ENCODE peak calls at places on chromosome 9, in nine cellular contexts. U is epithelial cell of esophagus, H is brain microvascular endothelial cell, N is B cell, Z is fibroblast of mammary gland, M is heart right ventricle, E is lower lobe of right lung, T is BE2C, R is RWPE2. C is an unnamed sample.

GRCh38 chr9:121277026-121277425 is 9.1 kb downstream of the GSN start:
- DNase-seq in U (no peak), H (no peak), N (no peak), Z (no peak), M (no peak), E (no peak), T (no peak), R (no peak), C (no peak)

GRCh38 chr9:34087370-34087769 is 38.7 kb upstream of the UBAP2 start:
- DNase-seq in U (no peak), H (no peak), N (no peak), Z (no peak), M (no peak), E (no peak), T (no peak), R (no peak), C (no peak)

GRCh38 chr9:37621299-37621934 is 29.0 kb upstream of the TOMM5 start:
- DNase-seq in U (no peak), H (no peak), N (no peak), Z (no peak), M (no peak), E (no peak), T (peak), R (no peak), C (no peak)

GRCh38 chr9:84808416-84808815 is 138.9 kb downstream of the NTRK2 start:
- DNase-seq in U (peak), H (no peak), N (no peak), Z (no peak), M (no peak), E (no peak), T (no peak), R (no peak), C (no peak)

GRCh38 chr9:124934290-124934689 is 6.6 kb downstream of the GOLGA1 start:
- DNase-seq in U (no peak), H (peak), N (peak), Z (peak), M (no peak), E (no peak), T (no peak), R (no peak), C (no peak)

GRCh38 chr9:124504530-124505005 is 2.6 kb downstream of the NR5A1 start:
- DNase-seq in U (no peak), H (no peak), N (no peak), Z (no peak), M (no peak), E (peak), T (no peak), R (no peak), C (no peak)

GRCh38 chr9:99105152-99106043 is 485 bp downstream of the TGFBR1 start:
- DNase-seq in U (peak), H (peak), N (peak), Z (peak), M (peak), E (peak), T (peak), R (peak), C (peak)

GRCh38 chr9:3342159-3342777 is 183.5 kb downstream of the RFX3 start:
- DNase-seq in U (peak), H (peak), N (no peak), Z (peak), M (no peak), E (no peak), T (no peak), R (no peak), C (no peak)

GRCh38 chr9:3848445-3849114 is 322.8 kb upstream of the RFX3 start:
- DNase-seq in U (peak), H (no peak), N (no peak), Z (peak), M (no peak), E (no peak), T (peak), R (no peak), C (no peak)

GRCh38 chr9:120294003-120294402 is 286.0 kb downstream of the CDK5RAP2 start:
- DNase-seq in U (no peak), H (no peak), N (no peak), Z (no peak), M (no peak), E (no peak), T (no peak), R (no peak), C (no peak)

GRCh38 chr9:108526518-108526917 is 329.3 kb downstream of the ACTL7B start:
- DNase-seq in U (no peak), H (no peak), N (no peak), Z (no peak), M (no peak), E (no peak), T (no peak), R (no peak), C (no peak)

GRCh38 chr9:16192403-16193017 is 639.7 kb downstream of the CCDC171 start:
- DNase-seq in U (no peak), H (peak), N (no peak), Z (peak), M (no peak), E (no peak), T (peak), R (no peak), C (no peak)

GRCh38 chr9:76510041-76510440 is 51.1 kb downstream of the GCNT1 start:
- DNase-seq in U (no peak), H (no peak), N (no peak), Z (peak), M (no peak), E (no peak), T (no peak), R (no peak), C (no peak)

GRCh38 chr9:116549061-116549664 is 137.9 kb upstream of the TRIM32 start:
- DNase-seq in U (peak), H (peak), N (no peak), Z (peak), M (peak), E (peak), T (peak), R (peak), C (peak)

GRCh38 chr9:8856686-8857329 is 1057.2 kb upstream of the DMAC1 start:
- DNase-seq in U (no peak), H (no peak), N (no peak), Z (peak), M (no peak), E (no peak), T (no peak), R (no peak), C (no peak)

DNA sequence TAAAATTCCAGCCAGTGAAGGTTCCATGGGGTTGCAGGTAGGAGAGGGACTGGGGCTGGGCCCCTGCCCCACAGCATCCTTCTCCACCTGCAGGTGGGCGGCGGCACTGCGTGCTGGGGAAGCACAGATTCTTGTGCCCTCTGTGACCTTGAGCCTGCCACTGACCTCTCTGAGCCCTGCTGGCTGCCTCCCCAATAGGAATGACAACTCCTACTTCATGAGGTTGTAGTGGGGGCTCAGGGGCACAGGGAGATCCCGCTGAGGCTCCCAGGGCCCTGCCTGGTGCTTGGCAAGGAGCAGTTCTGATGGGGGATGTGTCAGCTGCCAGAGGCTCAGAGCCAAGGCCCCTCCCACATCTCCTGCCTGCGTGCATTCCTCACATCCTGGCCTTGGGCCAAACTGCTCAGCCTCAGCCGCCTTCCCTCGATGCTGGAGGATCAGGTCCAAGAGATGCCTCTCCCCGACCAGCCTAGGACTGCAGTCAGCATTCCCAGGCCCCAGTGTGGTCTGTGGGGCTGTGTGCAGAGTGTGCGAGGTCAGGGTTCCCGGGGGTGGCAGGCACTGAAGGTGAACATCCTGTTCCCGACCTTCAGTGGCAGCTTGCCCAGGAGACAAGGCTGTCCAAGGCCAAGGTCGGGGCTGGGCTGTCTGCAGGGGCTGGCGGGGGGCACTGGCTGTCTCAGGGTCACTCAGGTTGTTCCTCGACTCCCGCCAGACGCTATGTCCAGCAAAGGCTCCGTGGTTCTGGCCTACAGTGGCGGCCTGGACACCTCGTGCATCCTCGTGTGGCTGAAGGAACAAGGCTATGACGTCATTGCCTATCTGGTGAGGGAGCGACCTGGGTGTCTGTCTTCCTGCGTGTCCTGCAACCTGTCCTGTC is 7.0 kb downstream of the ASS1 start:
- DNase-seq in U (peak), H (peak), N (no peak), Z (peak), M (peak), E (peak), T (peak), R (peak), C (peak)
- TF ChIP-seq CTCF in U (peak), H (peak), N (peak), Z (peak), M (peak), E (peak), T (peak), R (peak), C (peak)

DNA sequence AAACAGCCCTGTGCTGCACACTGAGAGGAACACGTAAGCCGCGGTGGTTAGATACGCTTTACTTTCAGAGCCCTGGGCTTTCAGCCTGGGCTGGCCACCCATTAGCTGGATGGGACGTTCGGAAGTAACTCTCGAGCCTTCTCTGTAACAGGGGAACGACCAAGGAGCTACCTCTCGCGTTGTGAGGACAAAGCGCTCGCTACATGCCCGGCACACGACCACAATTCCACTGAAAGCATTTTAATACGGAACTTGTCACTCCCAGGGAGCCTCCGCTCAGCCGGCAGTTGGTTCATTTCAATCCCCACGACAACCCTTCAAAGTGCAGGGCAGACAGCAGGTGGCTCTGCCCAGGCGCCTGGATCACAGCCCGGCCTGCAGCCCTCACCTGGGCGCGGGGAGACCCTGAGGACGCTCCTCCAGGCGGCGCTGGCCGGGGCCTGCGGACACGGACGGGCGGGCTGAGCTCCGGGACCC is 368 bp downstream of the SURF1 start:
- DNase-seq in U (peak), H (no peak), N (no peak), Z (no peak), M (no peak), E (no peak), T (no peak), R (no peak), C (no peak)
- TF ChIP-seq CTCF in U (peak), H (no peak), N (no peak), Z (no peak), M (no peak), E (peak), T (no peak), R (no peak), C (no peak)

DNA sequence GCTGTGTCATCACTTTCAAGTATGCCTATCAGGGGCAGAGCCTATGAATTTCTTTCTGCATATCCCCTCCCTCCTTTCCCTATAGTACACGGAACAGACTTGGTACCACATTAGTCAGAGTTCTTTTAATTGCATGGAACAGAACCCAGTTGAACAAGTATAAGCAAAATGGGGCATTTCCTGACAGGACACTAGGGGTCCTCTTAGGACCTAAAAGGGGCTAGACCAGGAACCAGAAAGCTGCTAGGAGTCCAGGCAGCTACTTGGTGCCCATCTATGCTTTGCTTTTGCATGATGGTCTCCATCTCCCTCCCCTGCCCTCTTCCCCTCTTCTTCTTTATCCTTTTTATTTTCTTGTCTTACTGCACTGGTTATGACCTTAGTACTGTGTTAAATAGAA is 5.9 kb downstream of the BSPRY start:
- DNase-seq in U (no peak), H (no peak), N (no peak), Z (peak), M (no peak), E (no peak), T (no peak), R (no peak), C (no peak)
- TF ChIP-seq CTCF in U (no peak), H (peak), N (no peak), Z (peak), M (no peak), E (no peak), T (peak), R (no peak), C (no peak)

GRCh38 chr9:72598639-72599038 is 77.2 kb downstream of the TMC1 start:
- DNase-seq in U (no peak), H (no peak), N (no peak), Z (no peak), M (no peak), E (no peak), T (no peak), R (no peak), C (no peak)

GRCh38 chr9:72597606-72598005 is 76.2 kb downstream of the TMC1 start:
- DNase-seq in U (no peak), H (no peak), N (no peak), Z (no peak), M (no peak), E (no peak), T (no peak), R (no peak), C (no peak)

GRCh38 chr9:72599874-72600534 is 78.6 kb downstream of the TMC1 start:
- DNase-seq in U (peak), H (no peak), N (no peak), Z (no peak), M (no peak), E (no peak), T (no peak), R (no peak), C (no peak)

GRCh38 chr9:72596451-72597180 is 75.2 kb downstream of the TMC1 start:
- DNase-seq in U (no peak), H (no peak), N (no peak), Z (no peak), M (no peak), E (no peak), T (no peak), R (no peak), C (no peak)

DNA sequence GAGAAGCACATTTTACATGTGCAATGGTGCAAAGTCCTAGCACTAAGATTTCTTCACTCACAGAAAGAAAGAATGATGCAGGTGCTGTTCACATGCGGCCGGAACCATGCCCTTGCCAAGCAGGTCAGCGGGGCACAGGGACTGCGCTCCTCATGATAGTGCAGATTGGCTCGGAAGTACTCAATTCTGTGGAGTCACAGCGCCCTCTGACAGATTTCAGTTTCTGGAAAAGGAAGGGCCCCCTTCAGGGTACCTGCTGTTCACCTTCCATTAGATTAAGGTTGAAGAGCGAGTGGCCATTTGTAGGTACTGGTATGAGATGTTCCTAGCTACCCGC is 75.7 kb downstream of the TMC1 start:
- DNase-seq in U (no peak), H (no peak), N (no peak), Z (no peak), M (no peak), E (no peak), T (no peak), R (no peak), C (no peak)
- TF ChIP-seq CTCF in U (no peak), H (no peak), N (no peak), Z (no peak), M (no peak), E (no peak), T (no peak), R (no peak), C (no peak)

DNA sequence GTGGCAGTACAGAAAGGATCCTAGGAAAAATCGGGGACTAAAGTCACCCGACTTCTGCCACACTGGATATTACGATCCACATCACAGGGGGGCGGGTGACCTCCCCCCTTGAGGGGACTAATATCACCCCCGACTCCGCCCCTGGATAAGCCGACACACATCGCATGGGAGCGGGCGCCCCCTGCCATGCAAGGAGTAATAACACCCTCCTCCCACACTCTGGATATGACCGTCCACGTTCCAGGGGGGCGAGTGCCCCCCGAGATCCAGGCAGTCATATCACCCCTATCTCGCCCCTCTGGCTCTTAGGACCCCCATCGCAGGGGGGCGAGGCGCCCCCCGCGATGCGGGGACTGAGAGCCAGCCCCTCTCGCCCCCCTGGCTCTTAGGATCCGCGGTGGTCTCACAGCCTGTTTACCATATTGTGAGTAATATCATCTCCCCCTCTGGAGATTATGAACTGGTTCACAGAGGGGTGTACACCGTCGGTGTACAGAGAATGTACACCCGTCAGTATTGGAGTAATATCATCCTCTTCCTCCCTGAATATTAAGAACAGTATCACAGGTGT is 423.0 kb downstream of the DIRAS2 start:
- DNase-seq in U (no peak), H (no peak), N (peak), Z (no peak), M (peak), E (peak), T (peak), R (no peak), C (no peak)
- TF ChIP-seq CTCF in U (peak), H (no peak), N (peak), Z (no peak), M (peak), E (peak), T (peak), R (peak), C (no peak)

DNA sequence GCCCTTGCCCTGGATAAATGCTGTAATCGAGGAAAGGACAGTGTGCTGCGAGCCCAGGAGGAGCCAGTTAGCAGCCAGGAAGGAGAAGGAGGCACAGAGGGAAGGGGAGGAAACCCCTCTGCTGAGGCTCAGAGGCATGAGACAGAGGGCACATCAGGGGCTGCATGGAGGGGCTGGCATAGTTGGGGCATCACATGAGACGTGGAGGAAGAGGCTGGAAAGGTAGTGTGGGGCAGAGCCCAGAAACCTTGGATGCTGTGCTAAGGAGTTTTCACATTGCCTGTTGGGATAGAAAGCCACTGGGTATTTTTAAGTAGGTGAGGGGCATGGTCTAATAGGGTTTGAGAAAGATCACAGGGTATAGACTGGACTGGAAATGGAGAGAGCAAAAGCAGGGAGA is 32.9 kb upstream of the ANGPTL2 start:
- DNase-seq in U (no peak), H (no peak), N (no peak), Z (no peak), M (no peak), E (no peak), T (no peak), R (no peak), C (peak)
- TF ChIP-seq CTCF in U (no peak), H (no peak), N (no peak), Z (no peak), M (no peak), E (no peak), T (no peak), R (no peak), C (no peak)

DNA sequence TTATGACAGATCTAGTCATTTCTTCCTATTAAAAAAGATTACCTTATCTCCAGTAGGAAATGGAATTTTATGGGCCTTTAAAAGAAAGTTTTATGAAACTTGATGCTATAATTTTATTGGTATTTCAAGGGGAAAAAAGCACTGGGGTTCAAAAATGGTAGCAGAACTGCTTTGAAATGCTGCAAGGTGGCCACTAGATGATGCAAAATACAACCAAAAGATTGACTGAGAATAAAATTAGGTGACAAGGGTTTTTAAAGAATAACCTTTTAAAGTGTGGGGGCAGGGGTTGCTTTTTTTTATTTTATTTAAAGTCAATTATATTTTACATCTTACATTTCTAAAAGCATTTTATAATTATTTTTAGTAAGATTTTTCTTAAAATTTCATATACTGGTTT is 61.7 kb downstream of the KLF9 start:
- DNase-seq in U (no peak), H (no peak), N (peak), Z (peak), M (no peak), E (no peak), T (no peak), R (no peak), C (no peak)
- TF ChIP-seq CTCF in U (peak), H (peak), N (peak), Z (peak), M (peak), E (peak), T (peak), R (peak), C (peak)

C was measured in sigmoid colon.